ENCODE peak calls at places on chromosomes 3 and 15, in six cellular contexts. One of them, this sample, is unnamed.

GRCh38 chr3:198071602-198072285 is 111.7 kb downstream of the LMLN start:
- DNase-seq in KG1: no peak
- DNase-seq in ELR: peak; percentile 92
- DNase-seq in activated CD8-positive, alpha-beta memory T cell treated with anti-CD3 and anti-CD28 coated beads, Interleukin-2, amount 50 U/mL, for 48 hours: peak; percentile 64
- DNase-seq in LoVo: peak; percentile 61
- DNase-seq in endothelial cell of umbilical vein: peak; percentile 79
- DNase-seq in this sample: peak; percentile 88

GRCh38 chr15:71440479-71441071 is 325.3 kb downstream of the THSD4 start:
- DNase-seq in activated CD8-positive, alpha-beta memory T cell treated with anti-CD3 and anti-CD28 coated beads, Interleukin-2, amount 50 U/mL, for 48 hours: no peak
- DNase-seq in ELR: peak; percentile 75
- DNase-seq in LoVo: peak; percentile 82
- DNase-seq in endothelial cell of umbilical vein: peak; percentile 84
- DNase-seq in KG1: peak; percentile 17
- DNase-seq in this sample: peak; percentile 70

GRCh38 chr3:35492846-35493245 is 146.5 kb upstream of the ARPP21 start:
- DNase-seq in LoVo: no peak
- DNase-seq in KG1: no peak
- DNase-seq in ELR: no peak
- DNase-seq in activated CD8-positive, alpha-beta memory T cell treated with anti-CD3 and anti-CD28 coated beads, Interleukin-2, amount 50 U/mL, for 48 hours: no peak
- DNase-seq in endothelial cell of umbilical vein: no peak
- DNase-seq in this sample: no peak

GRCh38 chr3:186283096-186283495 is 78.9 kb downstream of the DGKG start:
- DNase-seq in LoVo: no peak
- DNase-seq in activated CD8-positive, alpha-beta memory T cell treated with anti-CD3 and anti-CD28 coated beads, Interleukin-2, amount 50 U/mL, for 48 hours: no peak
- DNase-seq in ELR: peak; percentile 81
- DNase-seq in endothelial cell of umbilical vein: no peak
- DNase-seq in KG1: no peak
- DNase-seq in this sample: peak; percentile 29

GRCh38 chr3:149701206-149701976 is 43.6 kb upstream of the WWTR1 start:
- DNase-seq in ELR: no peak
- DNase-seq in activated CD8-positive, alpha-beta memory T cell treated with anti-CD3 and anti-CD28 coated beads, Interleukin-2, amount 50 U/mL, for 48 hours: peak; percentile 63
- DNase-seq in endothelial cell of umbilical vein: no peak
- DNase-seq in LoVo: no peak
- DNase-seq in KG1: no peak
- DNase-seq in this sample: no peak

GRCh38 chr3:124774305-124774673 is 44.0 kb downstream of the UMPS start:
- DNase-seq in KG1: no peak
- DNase-seq in activated CD8-positive, alpha-beta memory T cell treated with anti-CD3 and anti-CD28 coated beads, Interleukin-2, amount 50 U/mL, for 48 hours: no peak
- DNase-seq in endothelial cell of umbilical vein: peak; percentile 64
- DNase-seq in ELR: peak; percentile 84
- DNase-seq in LoVo: peak; percentile 19
- DNase-seq in this sample: peak; percentile 63

GRCh38 chr3:171284308-171285075 is 175.7 kb downstream of the TNIK start:
- DNase-seq in activated CD8-positive, alpha-beta memory T cell treated with anti-CD3 and anti-CD28 coated beads, Interleukin-2, amount 50 U/mL, for 48 hours: no peak
- DNase-seq in KG1: peak; percentile 20
- DNase-seq in LoVo: no peak
- DNase-seq in endothelial cell of umbilical vein: peak; percentile 95
- DNase-seq in ELR: peak; percentile 97
- DNase-seq in this sample: peak; percentile 88

GRCh38 chr3:12707425-12707824 is 43.5 kb upstream of the RAF1 start:
- DNase-seq in endothelial cell of umbilical vein: no peak
- DNase-seq in LoVo: no peak
- DNase-seq in ELR: peak; percentile 30
- DNase-seq in KG1: no peak
- DNase-seq in activated CD8-positive, alpha-beta memory T cell treated with anti-CD3 and anti-CD28 coated beads, Interleukin-2, amount 50 U/mL, for 48 hours: no peak
- DNase-seq in this sample: no peak

GRCh38 chr3:111045564-111045963 is 26.1 kb upstream of the NECTIN3 start:
- DNase-seq in endothelial cell of umbilical vein: no peak
- DNase-seq in activated CD8-positive, alpha-beta memory T cell treated with anti-CD3 and anti-CD28 coated beads, Interleukin-2, amount 50 U/mL, for 48 hours: no peak
- DNase-seq in KG1: no peak
- DNase-seq in ELR: peak; percentile 12
- DNase-seq in LoVo: peak; percentile 6
- DNase-seq in this sample: no peak

GRCh38 chr15:50077655-50078054 is 41.4 kb downstream of the ATP8B4 start:
- DNase-seq in activated CD8-positive, alpha-beta memory T cell treated with anti-CD3 and anti-CD28 coated beads, Interleukin-2, amount 50 U/mL, for 48 hours: no peak
- DNase-seq in LoVo: no peak
- DNase-seq in ELR: no peak
- DNase-seq in endothelial cell of umbilical vein: no peak
- DNase-seq in KG1: no peak
- DNase-seq in this sample: no peak

GRCh38 chr3:5258526-5258925 is 71.0 kb downstream of the EDEM1 start:
- DNase-seq in activated CD8-positive, alpha-beta memory T cell treated with anti-CD3 and anti-CD28 coated beads, Interleukin-2, amount 50 U/mL, for 48 hours: no peak
- DNase-seq in endothelial cell of umbilical vein: no peak
- DNase-seq in KG1: no peak
- DNase-seq in LoVo: no peak
- DNase-seq in ELR: no peak
- DNase-seq in this sample: no peak

GRCh38 chr15:66425837-66426236 is 39.1 kb downstream of the MAP2K1 start:
- DNase-seq in endothelial cell of umbilical vein: no peak
- DNase-seq in KG1: no peak
- DNase-seq in activated CD8-positive, alpha-beta memory T cell treated with anti-CD3 and anti-CD28 coated beads, Interleukin-2, amount 50 U/mL, for 48 hours: no peak
- DNase-seq in ELR: no peak
- DNase-seq in LoVo: no peak
- DNase-seq in this sample: no peak

This sample was measured in dermis microvascular lymphatic vessel endothelial cell.